ENCODE peak calls at places on chromosomes 16 and 17, in nine cellular contexts. T, P, D, O, U, G, V, E and Y are unnamed samples.

GRCh38 chr17:43723697-43724359 is 34.8 kb downstream of the SOST start:
- DNase-seq in E (no peak), U (no peak), T (peak), G (peak), O (no peak), V (peak), D (peak), P (no peak), Y (no peak)

GRCh38 chr17:7261377-7262191 is 694 bp downstream of the CLDN7 start:
- DNase-seq in G (no peak), U (no peak), T (no peak), O (peak), D (no peak), E (no peak), V (no peak), P (no peak), Y (no peak)

GRCh38 chr17:9700754-9701476 is 55.6 kb downstream of the USP43 start:
- DNase-seq in G (no peak), P (no peak), O (no peak), E (no peak), V (no peak), T (no peak), D (no peak), U (no peak), Y (no peak)

GRCh38 chr17:50269477-50270429 is 4.5 kb upstream of the TMEM92 start:
- DNase-seq in T (peak), V (peak), P (peak), D (no peak), G (peak), U (peak), E (peak), O (peak), Y (peak)

GRCh38 chr16:15653227-15653626 is 3.2 kb downstream of the NDE1 start:
- DNase-seq in T (peak), O (no peak), D (no peak), V (peak), E (no peak), U (no peak), G (peak), P (no peak), Y (no peak)

GRCh38 chr17:20051624-20052023 is 42.5 kb downstream of the SPECC1 start:
- DNase-seq in U (no peak), V (no peak), O (no peak), E (no peak), G (no peak), D (no peak), T (no peak), P (no peak), Y (no peak)

GRCh38 chr16:89374393-89374948 is 115.9 kb downstream of the ANKRD11 start:
- DNase-seq in T (no peak), O (no peak), G (peak), U (no peak), D (no peak), E (no peak), V (peak), P (no peak), Y (no peak)

GRCh38 chr17:31907342-31907975 is 6.0 kb upstream of the UTP6 start:
- DNase-seq in U (peak), O (no peak), E (peak), V (no peak), D (no peak), P (no peak), T (peak), G (peak), Y (peak)

GRCh38 chr16:68093816-68094613 is 8.8 kb downstream of the NFATC3 start:
- DNase-seq in O (peak), G (peak), P (no peak), U (no peak), T (peak), E (no peak), V (no peak), D (no peak), Y (no peak)

GRCh38 chr16:68517606-68518161 is 21.4 kb upstream of the ZFP90 start:
- DNase-seq in U (no peak), D (no peak), T (no peak), O (no peak), G (no peak), E (no peak), V (no peak), P (no peak), Y (no peak)

GRCh38 chr17:1907818-1908698 is 78.3 kb downstream of the RPA1 start:
- DNase-seq in P (no peak), D (no peak), E (no peak), V (peak), G (peak), O (peak), U (no peak), T (peak), Y (no peak)

GRCh38 chr17:77527394-77527793 is 386.6 kb downstream of the SEC14L1 start:
- DNase-seq in V (no peak), D (no peak), U (peak), T (no peak), G (no peak), P (no peak), O (no peak), E (no peak), Y (no peak)

GRCh38 chr17:5544115-5544514 is 40.2 kb downstream of the NLRP1 start:
- DNase-seq in O (no peak), U (no peak), G (no peak), T (no peak), P (no peak), D (no peak), E (no peak), V (no peak), Y (no peak)

GRCh38 chr17:35559495-35559894 is 1.1 kb downstream of the SLFN14 start:
- DNase-seq in U (no peak), G (no peak), E (no peak), V (no peak), T (no peak), O (no peak), P (no peak), D (no peak), Y (no peak)

GRCh38 chr17:45855691-45856315 is 11.1 kb downstream of the SPPL2C start:
- DNase-seq in O (no peak), G (no peak), T (no peak), U (no peak), E (no peak), D (no peak), P (no peak), V (no peak), Y (no peak)

GRCh38 chr17:58432806-58433573 is 15.7 kb upstream of the RNF43 start:
- DNase-seq in U (no peak), O (no peak), G (no peak), P (no peak), E (no peak), D (no peak), V (no peak), T (no peak), Y (no peak)

GRCh38 chr17:45236002-45236606 is 14.4 kb downstream of the FMNL1 start:
- DNase-seq in P (no peak), O (no peak), U (no peak), V (no peak), D (no peak), T (no peak), E (no peak), G (no peak), Y (no peak)

GRCh38 chr17:17514361-17514992 is 18.3 kb upstream of the RASD1 start:
- DNase-seq in V (no peak), E (no peak), P (no peak), O (no peak), T (no peak), D (no peak), U (no peak), G (no peak), Y (no peak)

GRCh38 chr17:54969658-54970572 is 1.4 kb downstream of the STXBP4 start:
- DNase-seq in E (no peak), V (no peak), O (peak), P (no peak), U (no peak), T (no peak), G (no peak), D (no peak), Y (no peak)
- H3K4me3 ChIP-seq in E (no peak), V (peak), O (peak), P (peak), U (peak), T (peak), G (peak), D (peak), Y (peak)

GRCh38 chr16:81447383-81448101 is 2.9 kb downstream of the CMIP start:
- DNase-seq in P (no peak), O (no peak), U (peak), V (no peak), G (no peak), E (peak), T (peak), D (no peak), Y (no peak)

GRCh38 chr16:81446318-81447275 is 2.0 kb downstream of the CMIP start:
- DNase-seq in D (no peak), G (peak), U (peak), O (peak), P (no peak), E (peak), T (peak), V (no peak), Y (no peak)

GRCh38 chr16:81449241-81449640 is 4.6 kb downstream of the CMIP start:
- DNase-seq in O (no peak), D (no peak), G (no peak), V (no peak), U (no peak), T (no peak), P (no peak), E (no peak), Y (no peak)

GRCh38 chr16:81449899-81450608 is 5.4 kb downstream of the CMIP start:
- DNase-seq in O (no peak), E (no peak), U (no peak), T (no peak), G (no peak), P (no peak), V (no peak), D (no peak), Y (no peak)

GRCh38 chr16:81448154-81449131 is 3.8 kb downstream of the CMIP start:
- DNase-seq in G (no peak), T (no peak), U (peak), P (no peak), V (no peak), D (no peak), E (peak), O (no peak), Y (no peak)
- H3K4me3 ChIP-seq in G (no peak), T (no peak), U (peak), P (peak), V (no peak), D (peak), E (peak), O (no peak), Y (no peak)

DNA sequence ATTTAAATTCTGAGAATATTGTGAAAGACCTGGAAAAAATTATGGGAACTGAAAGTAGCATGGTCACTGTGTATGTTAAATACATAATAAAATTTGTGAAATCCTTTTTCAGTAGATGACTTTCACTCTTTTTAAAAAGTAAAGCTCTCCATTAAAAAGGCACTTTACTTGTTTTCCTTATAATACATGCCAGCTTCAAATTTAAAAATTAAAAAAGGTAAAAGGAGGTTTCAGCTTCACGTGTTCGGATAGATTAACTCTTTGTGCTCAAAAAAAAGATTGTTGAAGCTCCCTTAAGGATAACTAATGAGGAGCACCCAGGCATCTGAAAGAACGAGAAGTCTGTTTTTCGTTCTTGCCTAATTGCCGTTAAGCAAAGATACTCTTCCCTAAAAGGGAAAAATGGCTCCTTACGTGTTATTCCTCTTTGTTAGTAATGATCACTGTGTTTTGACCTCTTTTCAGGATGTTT is 87.8 kb downstream of the TUBD1 start:
- DNase-seq in T (no peak), D (no peak), O (no peak), P (no peak), G (no peak), V (no peak), E (no peak), U (no peak), Y (no peak)
- H3K4me3 ChIP-seq in T (no peak), D (peak), O (no peak), P (no peak), G (peak), V (no peak), E (no peak), U (no peak), Y (no peak)

GRCh38 chr17:29613371-29613837 is 9.3 kb downstream of the CORO6 start:
- DNase-seq in G (peak), T (peak), O (peak), D (no peak), E (peak), P (peak), U (peak), V (peak), Y (no peak)

GRCh38 chr17:29612094-29612403 is 10.7 kb downstream of the CORO6 start:
- DNase-seq in D (no peak), P (no peak), T (no peak), U (no peak), G (no peak), O (no peak), V (no peak), E (no peak), Y (no peak)

GRCh38 chr17:29611351-29612093 is 11.2 kb downstream of the CORO6 start:
- DNase-seq in U (no peak), D (no peak), T (no peak), O (no peak), G (no peak), P (no peak), V (no peak), E (no peak), Y (no peak)

GRCh38 chr17:29613856-29614255 is 8.9 kb downstream of the CORO6 start:
- DNase-seq in P (no peak), G (no peak), D (no peak), T (no peak), O (no peak), V (no peak), E (no peak), U (no peak), Y (no peak)

DNA sequence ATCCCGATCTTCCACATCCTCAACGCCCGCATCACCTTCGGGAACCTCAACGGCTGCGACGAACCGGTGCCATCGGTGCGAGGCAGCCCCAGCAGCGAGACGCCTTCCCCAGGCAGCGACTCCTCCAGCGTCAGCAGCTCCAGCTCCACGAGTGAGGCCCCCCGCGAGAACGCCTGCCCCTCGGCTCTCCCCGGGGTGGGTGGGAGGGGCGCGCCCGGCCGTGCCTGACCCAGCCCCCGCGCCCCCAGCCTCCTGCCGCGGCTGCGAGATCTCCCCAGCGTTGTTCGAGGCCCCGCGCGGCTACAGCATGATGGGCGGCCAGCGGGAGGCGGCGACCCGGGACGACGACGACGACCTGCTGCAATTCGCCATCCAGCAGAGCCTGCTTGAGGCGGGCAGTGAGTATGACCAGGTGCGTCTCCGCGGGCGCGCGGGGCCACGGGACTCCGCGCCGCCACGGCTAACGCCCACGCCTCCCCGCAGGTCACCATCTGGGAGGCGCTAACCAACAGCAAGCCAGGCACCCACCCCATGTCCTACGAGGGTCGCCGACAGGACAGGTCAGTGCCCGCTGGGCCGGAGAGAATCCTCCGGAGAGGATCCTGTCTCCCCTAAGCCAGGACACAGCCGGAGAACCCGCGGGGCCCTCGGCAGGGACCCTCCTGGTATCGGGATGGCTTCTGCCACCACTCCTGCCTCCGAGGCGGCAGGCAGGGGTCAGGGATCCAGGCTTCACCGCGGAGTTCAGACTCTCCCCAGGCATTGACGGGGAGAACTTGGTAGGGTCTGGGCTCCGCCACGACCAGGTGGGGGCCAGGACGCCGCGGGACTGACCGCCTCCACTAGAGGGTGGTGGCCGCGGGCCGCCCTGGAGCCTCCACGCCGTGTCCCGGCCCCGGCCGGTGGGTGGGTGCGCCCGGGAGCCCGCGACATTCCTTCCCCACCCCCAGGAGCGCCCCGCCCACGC is 10.0 kb downstream of the CORO6 start:
- DNase-seq in O (no peak), D (no peak), G (no peak), T (no peak), U (no peak), V (no peak), P (no peak), E (no peak), Y (no peak)
- H3K4me3 ChIP-seq in O (no peak), D (peak), G (no peak), T (no peak), U (peak), V (no peak), P (peak), E (peak), Y (no peak)

GRCh38 chr17:47969975-47970724 is 763 bp upstream of the CDK5RAP3 start:
- DNase-seq in O (no peak), V (no peak), U (no peak), T (no peak), D (no peak), E (no peak), G (no peak), P (no peak), Y (no peak)
- H3K4me3 ChIP-seq in O (peak), V (peak), U (peak), T (no peak), D (peak), E (peak), G (peak), P (peak), Y (peak)